ENCODE peak calls at places on chromosomes 2 and 18, in eight cellular contexts. L is brain microvascular endothelial cell; Y is mesenchymal stem cell; S is T-helper 2 cell treated with Interferon-gamma antibody and Interleukin-4, amounts not matched to agents 5 μg/mL and 100 μg/mL, for 36 hours; G is activated T-helper 1 cell treated with Interleukin-2 at 50 U/mL for 16 hours; Q is stimulated activated CD4-positive, alpha-beta T cell treated with anti-CD3 and anti-CD28 coated beads, TNF-alpha, amount 100 ng/mL, for 24 hours; O is OCI-LY7; I is body of pancreas. M is an unnamed sample.

GRCh38 chr2:240435955-240436625 is 627 bp downstream of the GPC1 start:
- DNase-seq in Q (no peak), L (no peak), S (no peak), I (no peak), O (no peak), Y (peak), G (no peak), M (no peak)

GRCh38 chr2:133856678-133857077 is 288.4 kb upstream of the NCKAP5 start:
- DNase-seq in I (no peak), Q (no peak), G (no peak), L (no peak), O (no peak), Y (no peak), S (no peak), M (no peak)

GRCh38 chr2:26605969-26606846 is 35.0 kb downstream of the CIB4 start:
- DNase-seq in G (no peak), L (no peak), S (no peak), Q (no peak), O (no peak), Y (no peak), I (no peak), M (no peak)

GRCh38 chr2:234405472-234405871 is 91.4 kb downstream of the ARL4C start:
- DNase-seq in L (no peak), Y (no peak), G (no peak), S (no peak), Q (no peak), O (no peak), I (no peak), M (no peak)

GRCh38 chr2:220147186-220147585 is 519.8 kb downstream of the SLC4A3 start:
- DNase-seq in G (no peak), L (peak), Q (no peak), O (no peak), Y (no peak), S (no peak), I (no peak), M (no peak)

GRCh38 chr2:85718006-85718391 is 23.8 kb downstream of the GNLY start:
- DNase-seq in S (no peak), Y (no peak), I (no peak), Q (no peak), G (no peak), O (no peak), L (no peak), M (no peak)

GRCh38 chr2:173922760-173923159 is 42.4 kb downstream of the SP3 start:
- DNase-seq in Y (no peak), Q (no peak), I (no peak), S (no peak), L (no peak), G (no peak), O (no peak), M (no peak)

GRCh38 chr2:218852911-218853667 is 6.5 kb upstream of the WNT6 start:
- DNase-seq in Q (peak), O (peak), S (peak), I (peak), G (peak), L (peak), Y (peak), M (peak)

GRCh38 chr2:15284601-15285000 is 276.5 kb downstream of the NBAS start:
- DNase-seq in L (no peak), Y (no peak), O (no peak), I (no peak), S (no peak), G (no peak), Q (no peak), M (no peak)

GRCh38 chr2:145649061-145649460 is 1129.1 kb upstream of the ZEB2 start:
- DNase-seq in I (no peak), O (no peak), G (no peak), Q (no peak), S (no peak), Y (no peak), L (no peak), M (no peak)

GRCh38 chr2:134490535-134490934 is 228.3 kb downstream of the TMEM163 start:
- DNase-seq in S (no peak), G (no peak), Y (no peak), O (no peak), I (no peak), Q (no peak), L (no peak), M (no peak)

GRCh38 chr2:240851078-240851861 is 17.4 kb upstream of the AGXT start:
- DNase-seq in I (peak), L (peak), Y (peak), G (peak), Q (peak), O (peak), S (peak), M (peak)

GRCh38 chr2:150705357-150705756 is 217.9 kb upstream of the RND3 start:
- DNase-seq in S (no peak), L (no peak), O (no peak), G (no peak), I (no peak), Q (no peak), Y (no peak), M (no peak)

GRCh38 chr2:239919779-239920545 is 105.2 kb downstream of the NDUFA10 start:
- DNase-seq in O (no peak), I (no peak), Y (no peak), G (no peak), Q (no peak), S (no peak), L (no peak), M (no peak)

GRCh38 chr2:218016810-218017209 is 14.0 kb upstream of the TNS1 start:
- DNase-seq in S (no peak), O (no peak), Q (no peak), L (no peak), Y (no peak), I (no peak), G (no peak), M (no peak)

GRCh38 chr2:101264360-101264939 is 11.8 kb downstream of the CNOT11 start:
- DNase-seq in S (no peak), I (no peak), G (no peak), Y (no peak), O (no peak), L (no peak), Q (no peak), M (no peak)

GRCh38 chr2:129299756-129300155 is 679.7 kb upstream of the RAB6C start:
- DNase-seq in G (no peak), Q (no peak), S (no peak), O (no peak), I (no peak), Y (no peak), L (no peak), M (no peak)

GRCh38 chr2:173550143-173550542 is 195.5 kb downstream of the CDCA7 start:
- DNase-seq in L (peak), I (no peak), S (no peak), G (no peak), O (no peak), Y (no peak), Q (no peak), M (no peak)

GRCh38 chr2:204625135-204625534 is 79.9 kb downstream of the PARD3B start:
- DNase-seq in I (no peak), G (no peak), L (no peak), Q (no peak), Y (no peak), O (no peak), S (no peak), M (no peak)

GRCh38 chr2:230472619-230473018 is 56.6 kb downstream of the SP100 start:
- DNase-seq in Q (peak), L (peak), G (no peak), Y (peak), O (peak), I (no peak), S (peak), M (no peak)

GRCh38 chr2:241559489-241560180 is 1.1 kb downstream of the BOK start:
- DNase-seq in O (no peak), S (no peak), L (peak), Q (no peak), Y (no peak), I (peak), G (no peak), M (no peak)

GRCh38 chr2:127637725-127638252 is 8.2 kb upstream of the GPR17 start:
- DNase-seq in I (no peak), G (no peak), L (peak), S (no peak), Q (no peak), O (no peak), Y (peak), M (no peak)

GRCh38 chr2:231960810-231961348 is 634 bp upstream of the DIS3L2 start:
- DNase-seq in O (no peak), Y (no peak), I (no peak), S (no peak), Q (no peak), L (no peak), G (no peak), M (no peak)

GRCh38 chr2:160076239-160076638 is 13.8 kb upstream of the PLA2R1 start:
- DNase-seq in S (no peak), L (no peak), Y (no peak), G (no peak), I (no peak), Q (no peak), O (no peak), M (no peak)

GRCh38 chr2:193796847-193797246 is 1602.1 kb upstream of the TMEFF2 start:
- DNase-seq in G (no peak), Q (no peak), S (no peak), I (no peak), Y (no peak), O (no peak), L (no peak), M (no peak)

GRCh38 chr2:46230115-46230571 is 67.1 kb upstream of the EPAS1 start:
- DNase-seq in Q (no peak), G (no peak), S (no peak), O (no peak), L (no peak), Y (no peak), I (peak), M (peak)

GRCh38 chr2:151930042-151930441 is 101.8 kb upstream of the ARL5A start:
- DNase-seq in G (no peak), Y (no peak), I (no peak), Q (no peak), S (no peak), L (no peak), O (no peak), M (no peak)

GRCh38 chr2:96174251-96175144 is 29.3 kb upstream of the DUSP2 start:
- DNase-seq in Y (peak), Q (peak), L (peak), O (peak), G (peak), S (peak), I (peak), M (peak)

GRCh38 chr18:75441921-75442320 is 14.4 kb upstream of the SMIM21 start:
- DNase-seq in I (no peak), Y (no peak), G (no peak), L (no peak), O (no peak), Q (no peak), S (no peak), M (no peak)

GRCh38 chr2:176491172-176491904 is 222.1 kb downstream of the MTX2 start:
- DNase-seq in O (peak), Q (peak), S (peak), G (no peak), I (peak), Y (peak), L (peak), M (no peak)

GRCh38 chr2:198164843-198165242 is 360.4 kb downstream of the PLCL1 start:
- DNase-seq in Y (no peak), G (no peak), I (no peak), Q (no peak), O (no peak), L (no peak), S (no peak), M (no peak)

GRCh38 chr2:43518182-43518581 is 77.7 kb downstream of the THADA start:
- DNase-seq in I (no peak), Q (no peak), Y (no peak), S (no peak), O (no peak), G (no peak), L (no peak), M (no peak)

GRCh38 chr2:75195076-75195691 is 4.1 kb downstream of the TACR1 start:
- DNase-seq in L (no peak), S (no peak), I (no peak), G (no peak), Y (no peak), O (no peak), Q (no peak), M (no peak)

M was measured in T-helper 22 cell.